ENCODE peak calls at places on chromosomes 13 and 19, in nine cellular contexts. T is fibroblast of lung; V is CD4-positive, alpha-beta T cell; M is B cell; X is foreskin fibroblast; O is sigmoid colon; B is A549; C is fibroblast of the aortic adventitia; G is astrocyte of the spinal cord. Y is an unnamed sample.

GRCh38 chr19:47058621-47059020 is 10.2 kb upstream of the TMEM160 start:
- DNase-seq in T (no peak), V (no peak), M (no peak), X (no peak), O (no peak), B (no peak), C (no peak), G (no peak), Y (no peak)

GRCh38 chr13:36887758-36888521 is 32.1 kb downstream of the SMAD9 start:
- DNase-seq in T (no peak), V (no peak), M (no peak), X (no peak), O (no peak), B (no peak), C (no peak), G (no peak), Y (no peak)

GRCh38 chr13:41017153-41017552 is 2.0 kb downstream of the ELF1 start:
- DNase-seq in T (no peak), V (no peak), M (peak; percentile 52), X (no peak), O (no peak), B (no peak), C (no peak), G (no peak), Y (no peak)

GRCh38 chr19:40390084-40390742 is at the start of gene HIPK4:
- DNase-seq in T (no peak), V (no peak), M (peak; percentile 24), X (no peak), O (no peak), B (no peak), C (no peak), G (no peak), Y (no peak)

GRCh38 chr13:35796627-35797026 is 320.1 kb upstream of the MAB21L1 start:
- DNase-seq in T (no peak), V (no peak), M (no peak), X (no peak), O (no peak), B (no peak), C (no peak), G (no peak), Y (no peak)

GRCh38 chr13:60944016-60944415 is 471.6 kb downstream of the PCDH20 start:
- DNase-seq in T (no peak), V (no peak), M (no peak), X (no peak), O (no peak), B (no peak), C (no peak), G (no peak), Y (no peak)

GRCh38 chr13:46850214-46850613 is 46.6 kb downstream of the HTR2A start:
- DNase-seq in T (no peak), V (no peak), M (no peak), X (no peak), O (no peak), B (no peak), C (peak; percentile 2), G (no peak), Y (no peak)

GRCh38 chr13:90445179-90445578 is 902.3 kb upstream of the MIR17HG start:
- DNase-seq in T (peak; percentile 85), V (no peak), M (no peak), X (peak; percentile 91), O (no peak), B (peak; percentile 18), C (peak; percentile 97), G (peak; percentile 91), Y (no peak)

GRCh38 chr13:98371624-98372023 is 194.6 kb upstream of the RNF113B start:
- DNase-seq in T (no peak), V (no peak), M (no peak), X (no peak), O (no peak), B (no peak), C (no peak), G (no peak), Y (no peak)

GRCh38 chr19:6020166-6020967 is 42.4 kb upstream of the RANBP3 start:
- DNase-seq in T (no peak), V (no peak), M (no peak), X (no peak), O (peak; percentile 38), B (no peak), C (no peak), G (no peak), Y (no peak)

GRCh38 chr13:108018371-108018870 is 196.9 kb downstream of the LIG4 start:
- DNase-seq in T (no peak), V (no peak), M (no peak), X (no peak), O (no peak), B (no peak), C (no peak), G (no peak), Y (no peak)

GRCh38 chr13:93847162-93847561 is 620.6 kb downstream of the GPC6 start:
- DNase-seq in T (peak; percentile 83), V (no peak), M (no peak), X (peak; percentile 53), O (no peak), B (peak; percentile 1), C (peak; percentile 67), G (peak; percentile 80), Y (no peak)

GRCh38 chr13:94703721-94704314 is 8.5 kb downstream of the SOX21 start:
- DNase-seq in T (no peak), V (no peak), M (no peak), X (no peak), O (no peak), B (no peak), C (no peak), G (no peak), Y (no peak)

GRCh38 chr19:38735257-38735686 is 9.0 kb downstream of the CAPN12 start:
- DNase-seq in T (no peak), V (no peak), M (no peak), X (no peak), O (peak; percentile 66), B (peak; percentile 69), C (no peak), G (no peak), Y (no peak)

GRCh38 chr19:38381138-38381537 is 6.7 kb downstream of the GGN start:
- DNase-seq in T (no peak), V (no peak), M (no peak), X (no peak), O (no peak), B (no peak), C (no peak), G (no peak), Y (no peak)

GRCh38 chr13:100854091-100854490 is 179.5 kb upstream of the TMTC4 start:
- DNase-seq in T (no peak), V (no peak), M (no peak), X (no peak), O (no peak), B (no peak), C (no peak), G (no peak), Y (no peak)

GRCh38 chr13:62250501-62251175 is 835.0 kb upstream of the PCDH20 start:
- DNase-seq in T (peak; percentile 66), V (no peak), M (no peak), X (peak; percentile 2), O (no peak), B (no peak), C (no peak), G (peak; percentile 6), Y (no peak)

DNA sequence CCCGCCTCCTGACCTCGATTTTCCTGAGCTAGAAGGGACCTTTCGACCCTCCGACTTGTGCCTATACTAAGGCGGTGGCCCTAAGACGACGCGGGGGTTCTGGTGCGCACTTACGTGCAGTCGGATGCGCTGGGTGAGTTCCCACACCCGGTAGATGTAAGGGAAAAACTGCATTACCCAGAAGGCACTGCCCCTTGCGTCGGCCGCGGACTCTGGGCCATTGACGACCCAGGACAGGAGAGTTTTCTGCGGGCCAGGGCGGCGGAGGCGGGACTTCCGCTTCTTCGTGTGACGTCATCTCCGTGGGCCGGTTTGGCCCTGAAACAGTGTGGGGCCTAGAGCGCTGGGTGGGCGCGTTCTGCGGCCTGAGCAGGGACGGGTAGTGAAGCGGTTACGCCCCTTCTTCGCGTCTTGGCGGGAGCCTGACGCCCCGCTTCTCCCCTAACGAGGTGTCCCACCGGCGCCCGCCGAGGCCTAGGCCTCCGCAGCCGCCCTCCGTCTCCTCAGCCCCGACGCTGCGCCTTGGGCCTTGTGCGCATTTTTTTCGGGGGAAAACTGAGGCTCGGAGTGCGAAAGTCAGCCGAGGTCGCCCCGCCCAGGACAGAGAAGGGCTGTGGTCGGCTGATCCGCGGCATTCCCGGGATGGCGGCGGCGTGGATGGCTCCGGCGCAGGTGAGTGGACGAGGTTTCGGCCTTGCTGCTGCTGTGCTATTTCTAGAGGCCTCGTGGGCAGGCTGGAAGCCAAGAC is at the start of gene ZNF460:
- DNase-seq in T (peak; percentile 98), V (peak; percentile 94), M (peak; percentile 97), X (peak; percentile 99), O (peak; percentile 99), B (peak; percentile 97), C (peak; percentile 97), G (peak; percentile 98), Y (peak; percentile 84)
- TF ChIP-seq CTCF in T (no peak), V (no peak), M (peak; percentile 9), X (no peak), O (no peak), B (no peak), C (no peak), G (no peak), Y (no peak)

GRCh38 chr13:45194081-45194939 is 6.5 kb downstream of the KCTD4 start:
- DNase-seq in T (peak; percentile 65), V (no peak), M (no peak), X (peak; percentile 62), O (peak; percentile 81), B (no peak), C (peak; percentile 87), G (peak; percentile 72), Y (no peak)
- TF ChIP-seq CTCF in T (peak; percentile 68), V (no peak), M (no peak), X (no peak), O (peak; percentile 54), B (peak; percentile 29), C (peak; percentile 84), G (peak; percentile 67), Y (peak; percentile 34)

DNA sequence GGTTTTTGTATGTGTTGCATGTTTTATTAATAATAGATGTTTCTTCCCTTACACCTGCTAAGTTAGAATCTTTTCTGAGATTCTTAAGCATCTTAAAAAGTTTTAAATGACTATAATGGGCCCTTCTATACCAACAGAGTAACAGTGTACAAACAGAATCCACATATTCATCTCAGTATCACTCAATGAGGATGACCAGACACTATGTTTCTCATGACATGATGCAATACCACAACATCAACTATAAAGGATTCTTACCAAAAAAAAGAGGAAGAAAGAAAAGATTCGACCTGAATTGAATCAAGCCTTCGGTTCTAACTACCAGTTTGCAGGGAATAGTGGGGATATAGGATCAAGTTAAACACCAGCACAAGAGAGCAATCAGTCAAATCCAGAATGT is 56.5 kb downstream of the INTS6 start:
- DNase-seq in T (peak; percentile 46), V (no peak), M (no peak), X (peak; percentile 35), O (no peak), B (no peak), C (peak; percentile 29), G (peak; percentile 10), Y (no peak)
- TF ChIP-seq CTCF in T (no peak), V (no peak), M (no peak), X (no peak), O (no peak), B (no peak), C (no peak), G (no peak), Y (no peak)

DNA sequence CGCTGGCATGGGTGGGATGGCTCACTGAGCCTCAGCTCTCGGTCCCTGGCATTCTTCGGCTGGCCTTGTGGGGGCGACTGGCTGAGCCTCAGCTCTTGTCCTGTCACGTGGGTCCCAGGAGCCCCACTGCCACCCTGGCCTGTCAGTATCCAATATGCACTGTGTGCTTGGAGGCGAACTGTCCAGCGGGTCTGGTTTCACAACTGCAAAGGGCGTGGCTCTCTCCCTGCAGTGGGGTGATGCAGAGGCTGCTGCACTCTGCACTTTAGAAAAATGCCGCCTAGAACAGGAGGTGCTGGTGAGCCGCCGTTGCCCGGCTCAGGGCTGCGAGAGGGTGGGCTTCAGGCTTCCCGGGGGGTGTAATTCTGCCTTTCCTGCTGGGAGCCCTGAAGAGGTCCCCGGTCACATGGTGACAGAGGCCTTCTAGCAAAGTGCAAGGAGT is 17.0 kb upstream of the TMEM255B start:
- DNase-seq in T (peak; percentile 78), V (no peak), M (no peak), X (peak; percentile 87), O (no peak), B (no peak), C (peak; percentile 49), G (no peak), Y (no peak)
- TF ChIP-seq CTCF in T (peak; percentile 40), V (no peak), M (no peak), X (no peak), O (no peak), B (no peak), C (no peak), G (peak; percentile 39), Y (no peak)

Y was measured in D721Med.